ENCODE peak calls at places on chromosomes 12 and 14, in ten cellular contexts. O is pancreas, L is GM06990, R is heart right ventricle, S is HFF-Myc, I is H9, K is Caco-2, P is kidney epithelial cell, X is endothelial cell, Z is GM13977. V is an unnamed sample.

GRCh38 chr14:49989980-49990379 is 97.1 kb downstream of the ARF6 start:
- DNase-seq in S (no peak), R (no peak), O (no peak), P (no peak), Z (no peak), K (no peak), L (no peak), X (no peak), I (no peak), V (no peak)

GRCh38 chr12:26938660-26939185 is 453 bp downstream of the FGFR1OP2 start:
- DNase-seq in O (peak), P (no peak), Z (peak), S (no peak), L (no peak), I (no peak), R (no peak), X (no peak), K (peak), V (no peak)

GRCh38 chr12:2624543-2625266 is 170.1 kb upstream of the FKBP4 start:
- DNase-seq in X (peak), Z (no peak), L (no peak), P (no peak), I (peak), S (peak), R (no peak), O (no peak), K (peak), V (peak)

GRCh38 chr12:109777544-109777943 is 55.7 kb downstream of the TRPV4 start:
- DNase-seq in S (peak), X (no peak), Z (peak), I (peak), K (peak), P (no peak), R (no peak), L (peak), O (no peak), V (peak)

GRCh38 chr12:89821901-89822300 is 113.3 kb upstream of the ATP2B1 start:
- DNase-seq in S (no peak), O (no peak), Z (peak), P (no peak), I (no peak), K (no peak), X (no peak), L (peak), R (no peak), V (no peak)

GRCh38 chr14:90699016-90699415 is 117.2 kb downstream of the TTC7B start:
- DNase-seq in S (no peak), P (no peak), L (no peak), O (no peak), Z (no peak), I (no peak), R (no peak), X (no peak), K (no peak), V (no peak)

GRCh38 chr12:119693006-119693405 is 25.1 kb downstream of the PRKAB1 start:
- DNase-seq in R (peak), L (no peak), I (no peak), X (no peak), K (no peak), P (peak), Z (no peak), S (peak), O (no peak), V (peak)

GRCh38 chr12:92036061-92036620 is 109.5 kb downstream of the BTG1 start:
- DNase-seq in O (no peak), I (no peak), Z (no peak), S (no peak), P (no peak), K (no peak), L (no peak), R (no peak), X (no peak), V (no peak)

GRCh38 chr12:53207042-53207441 is at the start of gene ITGB7:
- DNase-seq in Z (peak), X (no peak), L (peak), P (no peak), S (no peak), R (no peak), O (no peak), K (no peak), I (no peak), V (no peak)

GRCh38 chr12:66441905-66442559 is 139.7 kb downstream of the HELB start:
- DNase-seq in S (no peak), X (no peak), K (no peak), R (no peak), Z (no peak), O (no peak), L (no peak), P (no peak), I (no peak), V (no peak)

GRCh38 chr12:115632323-115632722 is 645.2 kb downstream of the MED13L start:
- DNase-seq in X (no peak), Z (no peak), L (no peak), S (no peak), K (no peak), I (no peak), O (no peak), R (no peak), P (no peak), V (no peak)

GRCh38 chr12:55847033-55847432 is 4.3 kb upstream of the MMP19 start:
- DNase-seq in Z (no peak), R (no peak), O (no peak), K (no peak), P (no peak), S (peak), L (no peak), X (no peak), I (no peak), V (peak)

GRCh38 chr14:36805116-36805515 is 143.5 kb downstream of the PAX9 start:
- DNase-seq in S (no peak), X (no peak), P (no peak), L (no peak), I (peak), O (no peak), K (no peak), Z (no peak), R (peak), V (no peak)

GRCh38 chr12:116674643-116675183 is 63.2 kb downstream of the SPRING1 start:
- DNase-seq in O (no peak), Z (no peak), X (no peak), S (no peak), R (no peak), I (no peak), L (no peak), K (no peak), P (no peak), V (no peak)

GRCh38 chr12:56634242-56634836 is 4.2 kb upstream of the BAZ2A start:
- DNase-seq in K (peak), L (peak), P (no peak), O (peak), X (peak), I (peak), S (no peak), Z (peak), R (peak), V (no peak)

GRCh38 chr12:42094277-42094676 is 50.4 kb downstream of the GXYLT1 start:
- DNase-seq in P (no peak), O (no peak), Z (no peak), X (no peak), S (peak), K (no peak), L (no peak), I (peak), R (no peak), V (peak)

DNA sequence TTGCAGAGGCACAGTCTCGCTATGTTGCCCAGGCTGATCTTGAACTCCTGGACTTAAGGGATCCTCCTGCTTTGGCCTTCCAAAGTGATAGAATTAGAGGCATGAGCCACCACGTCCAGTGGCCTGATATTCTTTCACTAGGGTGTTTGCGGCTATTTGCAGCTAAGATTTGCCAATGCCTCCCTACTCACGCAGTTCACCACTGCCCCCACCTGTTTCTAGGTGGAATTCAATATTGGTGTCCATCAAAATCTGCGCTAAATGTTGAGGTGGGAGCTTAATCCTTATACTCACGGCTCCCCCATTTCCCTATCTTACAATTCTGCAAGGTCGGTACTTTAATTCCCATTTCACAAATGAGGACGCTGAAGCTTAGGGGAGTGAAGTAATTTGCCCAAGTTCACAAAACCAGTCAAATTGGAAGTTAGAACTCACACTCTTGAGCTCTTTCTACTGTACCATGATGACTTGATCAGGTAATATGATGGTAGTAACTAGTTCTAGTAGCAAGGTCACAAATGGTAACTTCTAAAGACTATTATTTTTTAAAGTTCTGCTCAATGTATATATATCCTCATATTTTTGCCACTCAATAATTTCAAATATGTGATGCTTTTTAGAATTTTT is 22.1 kb upstream of the LRRC9 start:
- DNase-seq in K (peak), X (peak), I (peak), Z (peak), S (no peak), O (no peak), R (no peak), P (no peak), L (no peak), V (peak)
- TF ChIP-seq CTCF in K (peak), X (peak), I (peak), Z (peak), S (peak), O (no peak), R (no peak), P (peak), L (peak), V (peak)

GRCh38 chr12:130336723-130337475 is 788 bp upstream of the PIWIL1 start:
- DNase-seq in L (no peak), K (no peak), O (no peak), S (no peak), Z (no peak), X (no peak), I (no peak), R (no peak), P (no peak), V (no peak)
- TF ChIP-seq CTCF in L (no peak), K (no peak), O (no peak), S (no peak), Z (no peak), X (no peak), I (no peak), R (no peak), P (no peak), V (no peak)

DNA sequence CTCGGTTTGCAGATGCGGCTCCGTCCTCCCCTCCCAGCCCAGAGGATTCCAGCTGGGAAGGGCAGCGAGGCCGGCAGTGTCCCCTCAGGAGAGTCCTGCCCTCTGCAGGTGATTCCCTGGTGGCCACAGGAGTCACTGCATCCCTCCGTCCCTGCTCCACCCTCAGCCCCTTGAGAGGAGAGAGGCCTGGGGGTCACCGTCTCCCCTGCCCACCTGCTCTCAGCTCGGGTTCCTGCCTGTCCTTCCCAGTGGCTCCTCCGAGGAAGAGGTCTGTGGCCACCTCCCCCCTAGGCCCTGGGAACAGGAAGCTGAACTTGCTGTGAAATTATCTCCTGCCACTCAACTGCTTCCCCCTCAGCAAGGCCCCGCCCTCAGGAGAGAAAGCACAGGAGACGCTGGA is 12.9 kb upstream of the GALNT9 start:
- DNase-seq in Z (no peak), O (no peak), I (peak), L (no peak), K (no peak), R (no peak), X (peak), S (no peak), P (no peak), V (no peak)
- TF ChIP-seq CTCF in Z (no peak), O (no peak), I (peak), L (no peak), K (peak), R (no peak), X (peak), S (no peak), P (peak), V (peak)

GRCh38 chr14:35405304-35405996 is 901 bp upstream of the NFKBIA start:
- DNase-seq in P (no peak), K (no peak), I (no peak), S (no peak), R (peak), Z (no peak), O (no peak), L (no peak), X (no peak), V (no peak)
- TF ChIP-seq CTCF in P (no peak), K (no peak), I (no peak), S (no peak), R (no peak), Z (no peak), O (no peak), L (no peak), X (no peak), V (no peak)

GRCh38 chr12:50597200-50598195 is 92.7 kb downstream of the DIP2B start:
- DNase-seq in X (no peak), I (no peak), O (no peak), P (peak), R (no peak), Z (peak), L (peak), S (no peak), K (no peak), V (peak)
- TF ChIP-seq CTCF in X (no peak), I (no peak), O (no peak), P (peak), R (no peak), Z (no peak), L (peak), S (no peak), K (no peak), V (peak)

DNA sequence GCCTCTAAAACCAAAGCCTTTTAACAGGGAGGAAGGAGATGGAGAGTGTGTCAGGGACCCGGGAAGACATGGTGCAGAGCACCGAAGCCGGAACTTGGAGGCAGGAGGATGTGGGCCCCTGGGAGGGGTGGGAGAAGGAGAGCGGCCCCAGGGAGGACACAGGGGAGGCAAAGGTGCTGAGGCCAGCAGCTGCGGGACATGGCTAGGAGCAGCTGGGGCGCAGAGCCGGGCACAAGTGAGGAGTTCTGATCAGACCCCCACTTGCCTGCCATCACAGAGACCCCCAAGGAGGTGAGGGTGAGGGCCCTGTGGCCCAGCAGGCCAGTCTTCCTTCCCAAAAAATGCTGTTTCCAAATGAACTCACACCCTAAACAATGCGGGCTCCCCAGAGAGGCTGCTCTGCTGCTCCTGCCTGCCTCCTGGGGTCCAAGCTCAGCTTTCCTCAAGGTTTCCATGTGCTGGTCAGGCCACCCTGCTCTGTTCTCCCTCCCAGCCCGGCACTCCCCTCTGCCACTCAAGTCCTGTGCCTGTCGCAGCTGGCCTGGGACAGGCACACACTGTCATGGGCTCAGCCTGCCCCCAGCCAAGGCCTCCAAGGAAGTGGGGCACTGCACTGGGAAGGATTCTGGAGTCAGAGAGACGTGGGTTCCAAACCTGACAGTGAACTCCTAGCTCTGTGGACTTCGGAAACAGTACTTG is 24.0 kb downstream of the CHGA start:
- DNase-seq in I (no peak), R (no peak), P (no peak), L (no peak), Z (no peak), O (no peak), K (no peak), S (no peak), X (no peak), V (no peak)
- TF ChIP-seq CTCF in I (no peak), R (no peak), P (no peak), L (no peak), Z (no peak), O (no peak), K (no peak), S (no peak), X (no peak), V (no peak)

GRCh38 chr14:75543258-75543657 is 21.0 kb downstream of the BATF start:
- DNase-seq in I (no peak), X (no peak), O (no peak), L (no peak), K (no peak), P (no peak), R (no peak), Z (no peak), S (no peak), V (no peak)

GRCh38 chr14:75539562-75540478 is 17.6 kb downstream of the BATF start:
- DNase-seq in Z (peak), I (no peak), O (no peak), P (no peak), X (no peak), S (no peak), K (no peak), R (no peak), L (peak), V (no peak)

GRCh38 chr14:75539165-75539561 is 16.9 kb downstream of the BATF start:
- DNase-seq in X (no peak), R (no peak), L (no peak), S (no peak), P (no peak), Z (no peak), O (no peak), K (no peak), I (no peak), V (no peak)

GRCh38 chr14:75542585-75543091 is 20.4 kb downstream of the BATF start:
- DNase-seq in Z (peak), X (no peak), I (no peak), S (no peak), P (no peak), O (no peak), K (no peak), R (peak), L (peak), V (no peak)

DNA sequence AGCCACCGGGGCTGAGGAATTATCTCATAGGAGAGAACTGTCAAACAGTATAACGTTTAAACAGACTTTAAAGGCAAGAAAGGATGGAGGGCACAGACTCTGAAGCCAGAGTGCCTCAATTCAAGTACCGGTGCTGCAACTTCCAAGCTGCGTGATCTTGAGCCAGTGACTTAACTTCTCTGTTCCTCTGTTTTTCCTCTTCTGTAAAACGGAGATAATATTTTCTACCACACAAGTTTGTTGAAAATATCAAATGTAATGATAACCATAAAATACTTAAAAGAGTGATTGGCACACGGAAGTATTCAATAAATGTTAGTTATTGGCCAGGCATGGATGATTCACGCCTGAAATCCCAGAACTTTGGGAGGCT is 18.2 kb downstream of the BATF start:
- DNase-seq in P (no peak), S (no peak), X (no peak), I (no peak), L (no peak), R (no peak), Z (no peak), O (no peak), K (no peak), V (no peak)
- TF ChIP-seq CTCF in P (no peak), S (no peak), X (no peak), I (no peak), L (no peak), R (no peak), Z (no peak), O (no peak), K (no peak), V (no peak)

DNA sequence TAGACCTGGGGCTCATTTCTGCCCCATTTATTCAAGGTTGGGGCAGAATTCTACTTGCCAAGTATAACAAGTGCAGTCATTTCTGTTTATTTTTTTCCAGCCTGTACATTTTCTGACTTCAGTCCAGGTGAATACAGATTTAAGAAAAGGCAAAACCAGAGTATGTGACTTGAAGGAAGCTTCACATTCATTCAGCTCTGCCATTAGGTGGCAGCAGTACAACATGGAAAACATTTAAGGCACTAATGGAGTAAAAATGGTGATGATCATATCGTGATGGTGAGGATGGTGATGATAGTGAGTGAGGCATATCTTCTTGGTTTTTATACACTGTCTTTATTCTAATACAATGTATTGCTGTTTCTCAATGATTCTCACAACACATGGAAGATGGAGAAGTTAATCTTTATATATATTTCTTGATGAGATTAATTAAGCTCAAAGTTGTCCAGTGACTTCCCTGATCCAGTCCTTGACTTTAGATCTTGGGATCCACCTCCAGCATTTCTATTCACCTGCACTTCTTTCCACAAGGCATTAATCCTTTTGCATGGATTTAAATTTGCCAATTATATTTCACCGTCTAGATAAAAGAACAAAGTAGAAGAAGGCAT is 176.7 kb upstream of the SEL1L start:
- DNase-seq in R (peak), X (peak), S (no peak), I (no peak), L (no peak), P (peak), Z (no peak), O (no peak), K (no peak), V (peak)
- TF ChIP-seq CTCF in R (peak), X (peak), S (peak), I (peak), L (peak), P (peak), Z (peak), O (no peak), K (peak), V (peak)

GRCh38 chr14:24273422-24273998 is 2.1 kb upstream of the RABGGTA start:
- DNase-seq in K (no peak), S (no peak), I (no peak), R (no peak), Z (no peak), X (no peak), P (no peak), L (no peak), O (no peak), V (no peak)
- TF ChIP-seq CTCF in K (no peak), S (no peak), I (peak), R (no peak), Z (no peak), X (no peak), P (peak), L (peak), O (no peak), V (peak)

DNA sequence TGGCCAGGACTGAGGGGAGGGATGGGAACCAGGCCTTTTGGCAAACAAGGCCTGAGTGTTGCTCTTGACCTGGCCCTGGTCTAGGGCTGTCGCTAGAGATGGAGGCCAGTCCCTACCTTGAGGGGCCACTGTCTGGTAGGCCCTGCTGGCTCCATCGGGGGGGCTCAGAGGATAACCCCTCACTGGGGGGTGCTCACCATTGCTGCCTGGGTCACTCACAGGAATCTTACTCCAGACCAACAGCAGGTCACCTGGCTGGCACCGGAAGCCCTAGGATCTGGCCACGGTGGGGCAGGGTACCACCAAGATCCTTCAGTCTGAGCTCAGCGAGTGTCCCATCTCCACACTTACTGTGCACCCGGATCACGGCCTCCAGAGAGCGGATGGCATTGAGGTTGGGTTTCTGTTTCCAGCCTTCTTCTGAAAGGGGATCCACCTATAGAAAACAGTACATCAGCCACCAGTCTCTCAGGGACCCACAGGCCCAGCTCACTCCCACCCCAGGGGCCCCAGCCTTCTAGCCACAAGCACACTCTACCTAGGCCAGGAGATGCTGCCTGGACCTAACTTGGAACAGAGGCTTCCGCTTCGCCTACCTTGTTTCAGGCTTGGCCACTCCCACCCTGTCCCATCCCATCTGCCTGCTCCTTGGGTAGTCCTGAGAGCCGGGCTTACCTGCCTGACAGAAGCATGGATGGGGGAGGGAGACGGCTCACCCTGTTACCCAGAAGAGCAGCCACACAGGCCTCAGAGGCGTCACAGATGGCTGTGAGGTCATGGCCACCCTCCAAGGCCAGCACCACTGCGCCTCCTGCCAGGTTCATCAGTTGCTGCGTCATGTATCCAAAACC is 12.2 kb downstream of the SLC48A1 start:
- DNase-seq in K (no peak), R (no peak), Z (no peak), O (no peak), S (no peak), X (no peak), P (no peak), L (no peak), I (no peak), V (no peak)
- TF ChIP-seq CTCF in K (no peak), R (no peak), Z (no peak), O (no peak), S (no peak), X (no peak), P (no peak), L (no peak), I (no peak), V (no peak)

V was measured in HFFc6.